ENCODE peak calls at places on chromosomes 16 and 17, in four cellular contexts. R is thyroid gland; I is CD8-positive, alpha-beta T cell; S is prostate gland. C is an unnamed sample.

GRCh38 chr17:47888293-47888692 is 7.7 kb upstream of the SP2 start:
- DNase-seq in I (no peak), S (no peak), R (no peak), C (no peak)

GRCh38 chr16:88672776-88673175 is 9.9 kb upstream of the MVD start:
- DNase-seq in R (no peak), S (no peak), I (no peak), C (no peak)

GRCh38 chr17:64420143-64420670 is 28.7 kb upstream of the MILR1 start:
- DNase-seq in R (no peak), S (peak), I (peak), C (peak)

GRCh38 chr17:63309021-63309420 is 137.1 kb downstream of the CYB561 start:
- DNase-seq in I (no peak), R (no peak), S (no peak), C (no peak)

GRCh38 chr17:16419929-16420271 is 4.5 kb downstream of the TRPV2 start:
- DNase-seq in I (peak), R (no peak), S (no peak), C (no peak)

GRCh38 chr17:1390422-1391367 is 9.3 kb downstream of the YWHAE start:
- DNase-seq in R (no peak), I (no peak), S (no peak), C (no peak)

GRCh38 chr17:60087882-60088669 is 9.4 kb upstream of the HEATR6 start:
- DNase-seq in R (peak), S (no peak), I (no peak), C (peak)

GRCh38 chr16:12896562-12896961 is 4.8 kb upstream of the SHISA9 start:
- DNase-seq in R (no peak), S (no peak), I (no peak), C (peak)

GRCh38 chr16:17305694-17306093 is 165.1 kb downstream of the XYLT1 start:
- DNase-seq in I (no peak), R (no peak), S (no peak), C (no peak)

GRCh38 chr17:36000730-36001108 is 634 bp downstream of the CCL15 start:
- DNase-seq in S (no peak), R (no peak), I (no peak), C (no peak)

GRCh38 chr16:85252461-85252860 is 140.2 kb upstream of the CIBAR2 start:
- DNase-seq in R (no peak), I (no peak), S (no peak), C (no peak)

GRCh38 chr17:44210342-44211192 is 8.9 kb downstream of the UBTF start:
- DNase-seq in S (peak), R (peak), I (peak), C (peak)

GRCh38 chr16:59249049-59249448 is 514.9 kb upstream of the GOT2 start:
- DNase-seq in I (no peak), R (peak), S (no peak), C (no peak)

GRCh38 chr16:49912688-49913087 is 56.8 kb upstream of the ZNF423 start:
- DNase-seq in R (no peak), I (no peak), S (no peak), C (no peak)

GRCh38 chr17:42683407-42684031 is 1.2 kb downstream of the CNTNAP1 start:
- DNase-seq in I (peak), R (peak), S (peak), C (peak)

GRCh38 chr17:35617505-35617904 is 30.4 kb downstream of the AP2B1 start:
- DNase-seq in S (no peak), R (no peak), I (no peak), C (no peak)

GRCh38 chr17:4583796-4584124 is 569 bp upstream of the SMTNL2 start:
- DNase-seq in I (peak), S (no peak), R (no peak), C (no peak)

GRCh38 chr17:51666971-51667721 is 406.8 kb downstream of the UTP18 start:
- DNase-seq in I (no peak), R (no peak), S (no peak), C (no peak)

GRCh38 chr17:57671546-57672204 is 73.4 kb downstream of the CCDC182 start:
- DNase-seq in S (peak), R (peak), I (peak), C (peak)

GRCh38 chr16:60932600-60932999 is 1103.6 kb downstream of the CDH8 start:
- DNase-seq in R (no peak), I (no peak), S (no peak), C (no peak)

GRCh38 chr17:74177018-74177450 is 26.4 kb upstream of the RPL38 start:
- DNase-seq in S (no peak), I (no peak), R (no peak), C (no peak)

GRCh38 chr17:83083368-83084201 is 4.2 kb downstream of the METRNL start:
- DNase-seq in S (no peak), I (peak), R (peak), C (no peak)

GRCh38 chr17:82935944-82936767 is 96.3 kb upstream of the ZNF750 start:
- DNase-seq in S (no peak), I (no peak), R (no peak), C (no peak)

GRCh38 chr16:3576211-3576610 is 992 bp downstream of the NLRC3 start:
- DNase-seq in S (no peak), R (no peak), I (peak), C (no peak)

GRCh38 chr17:17484451-17484899 is 7.7 kb downstream of the MED9 start:
- DNase-seq in S (no peak), R (no peak), I (no peak), C (no peak)

GRCh38 chr17:60947100-60947499 is 269.4 kb downstream of the BCAS3 start:
- DNase-seq in R (no peak), I (no peak), S (no peak), C (no peak)

GRCh38 chr17:45850011-45850410 is 5.3 kb downstream of the SPPL2C start:
- DNase-seq in R (no peak), I (no peak), S (no peak), C (no peak)

GRCh38 chr16:4850211-4850610 is 2.9 kb downstream of the UBN1 start:
- DNase-seq in I (no peak), R (no peak), S (no peak), C (no peak)

C was measured in body of pancreas.